ENCODE peak calls at places on chromosomes 2 and 18, in four cellular contexts. Q is neural progenitor cell, J is PC-9, H is GM23248. M is an unnamed sample. For H3K79me2 and H3F3A, the result is how much of the 10 kb centered on the place peaks cover.

GRCh38 chr2:56474412-56475158 is 290.8 kb downstream of the CCDC85A start:
- DNase-seq in Q (no peak), J (no peak), H (peak), M (no peak)

GRCh38 chr2:208033701-208034502 is 8.6 kb upstream of the PLEKHM3 start:
- DNase-seq in J (peak), Q (peak), H (peak), M (peak)

GRCh38 chr2:105597831-105598293 is 146.8 kb upstream of the NCK2 start:
- DNase-seq in Q (no peak), H (peak), J (no peak), M (no peak)

GRCh38 chr18:9914584-9915290 is 921 bp downstream of the VAPA start:
- DNase-seq in Q (peak), J (peak), H (peak), M (peak)

GRCh38 chr2:70632966-70633365 is 79.3 kb upstream of the TGFA start:
- DNase-seq in J (no peak), H (no peak), Q (no peak), M (no peak)

GRCh38 chr2:237556773-237557632 is 9.4 kb upstream of the PRLH start:
- DNase-seq in Q (no peak), H (no peak), J (no peak), M (peak)

GRCh38 chr18:9380571-9381390 is 46.2 kb downstream of the TWSG1 start:
- DNase-seq in H (peak), J (no peak), Q (peak), M (no peak)

GRCh38 chr2:207935121-207935990 is 90.0 kb downstream of the PLEKHM3 start:
- DNase-seq in H (no peak), J (no peak), Q (no peak), M (no peak)

GRCh38 chr2:110816404-110817365 is 84.3 kb downstream of the ACOXL start:
- DNase-seq in H (peak), Q (no peak), J (no peak), M (peak)

GRCh38 chr2:206445948-206446347 is 2.6 kb downstream of the ADAM23 start:
- DNase-seq in J (no peak), H (no peak), Q (no peak), M (no peak)

GRCh38 chr2:181430406-181431199 is 26.6 kb upstream of the ITGA4 start:
- DNase-seq in Q (no peak), H (peak), J (no peak), M (peak)

GRCh38 chr2:61688369-61689334 is 150.5 kb upstream of the XPO1 start:
- DNase-seq in H (no peak), Q (no peak), J (no peak), M (no peak)

GRCh38 chr2:75157435-75157834 is 41.9 kb downstream of the TACR1 start:
- DNase-seq in J (peak), H (peak), Q (no peak), M (no peak)

GRCh38 chr2:38598991-38599295 is 3.8 kb downstream of the HNRNPLL start:
- DNase-seq in J (no peak), H (peak), Q (no peak), M (no peak)

GRCh38 chr2:38596229-38596628 is 6.5 kb downstream of the HNRNPLL start:
- DNase-seq in J (no peak), H (no peak), Q (no peak), M (no peak)

GRCh38 chr2:38598200-38598990 is 4.3 kb downstream of the HNRNPLL start:
- DNase-seq in H (peak), Q (no peak), J (no peak), M (no peak)

GRCh38 chr2:38599706-38600105 is 3.0 kb downstream of the HNRNPLL start:
- DNase-seq in J (no peak), H (peak), Q (no peak), M (no peak)

DNA sequence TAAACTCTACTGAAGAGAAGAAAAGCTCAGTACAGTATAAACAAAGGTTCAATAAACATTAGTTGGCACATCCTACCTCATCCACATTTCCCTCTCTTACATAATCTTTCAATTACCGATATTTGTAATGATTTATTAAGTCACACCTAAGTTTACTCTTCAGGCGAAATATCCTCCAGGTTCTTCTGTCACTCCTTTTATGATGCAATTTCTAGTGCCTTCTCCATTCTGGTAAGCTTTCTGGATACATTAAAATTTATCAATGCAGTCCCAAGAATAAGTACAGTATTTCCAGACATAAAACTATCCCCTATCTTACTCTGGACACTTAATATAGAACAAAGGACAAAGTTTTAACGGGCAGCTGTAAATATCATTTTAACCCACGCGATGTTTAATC is 5.6 kb downstream of the HNRNPLL start:
- DNase-seq in H (no peak), Q (no peak), J (no peak), M (no peak)
- H3K79me2 ChIP-seq in H (half or more), Q (half or more), J (half or more), M (half or more)

DNA sequence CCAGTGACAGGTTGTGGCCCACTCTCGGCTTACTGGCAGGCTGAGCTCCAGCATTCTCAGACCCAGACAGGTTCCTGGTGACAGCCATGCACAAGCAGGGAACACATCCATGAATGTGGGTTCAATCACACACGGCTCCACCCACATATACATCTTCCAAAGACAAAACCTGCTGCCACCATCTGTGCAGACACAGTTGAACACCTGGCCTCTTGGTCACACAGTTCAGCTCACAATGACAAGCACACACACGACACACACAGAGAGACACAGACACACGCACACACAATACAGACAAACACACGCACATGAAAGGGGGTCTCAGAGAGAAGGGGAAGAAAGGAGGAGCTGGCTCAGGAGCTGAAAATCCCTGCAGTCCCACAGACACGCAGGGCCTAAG is 32.1 kb upstream of the PTMA start:
- DNase-seq in J (no peak), Q (no peak), H (no peak), M (no peak)
- H3F3A ChIP-seq in J (half or more), Q (half or more), H (under half), M (under half)

DNA sequence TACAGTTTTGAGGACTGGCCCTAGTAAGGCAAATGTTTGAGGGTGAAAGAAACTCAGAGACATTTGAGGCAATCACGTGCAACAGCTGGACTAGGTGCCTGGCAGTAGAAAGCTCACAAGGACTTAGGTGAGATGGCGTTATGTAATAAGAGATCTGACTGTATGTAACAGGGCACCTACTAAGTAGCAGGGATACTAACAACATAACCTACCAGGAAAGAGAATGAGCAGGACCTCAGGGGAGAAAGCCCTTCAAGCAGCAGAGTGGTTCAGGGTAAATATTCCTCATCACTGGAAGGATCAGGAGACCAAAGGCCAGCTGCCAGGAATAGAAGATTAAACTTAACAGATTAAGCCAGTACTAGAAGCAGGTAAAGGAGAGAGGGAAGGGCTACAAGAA is 53.4 kb downstream of the ARHGAP15 start:
- DNase-seq in J (no peak), H (no peak), Q (no peak), M (no peak)
- H3K79me2 ChIP-seq in J (under half), H (under half), Q (under half), M (under half)

GRCh38 chr2:65026154-65026553 is 30.1 kb upstream of the CEP68 start:
- DNase-seq in J (no peak), H (no peak), Q (no peak), M (no peak)
- H3F3A ChIP-seq in J (under half), H (under half), Q (under half), M (half or more)

GRCh38 chr2:54581326-54582039 is 125.4 kb downstream of the SPTBN1 start:
- DNase-seq in Q (no peak), J (no peak), H (no peak), M (peak)
- H3K79me2 ChIP-seq in Q (half or more), J (half or more), H (half or more), M (half or more)

DNA sequence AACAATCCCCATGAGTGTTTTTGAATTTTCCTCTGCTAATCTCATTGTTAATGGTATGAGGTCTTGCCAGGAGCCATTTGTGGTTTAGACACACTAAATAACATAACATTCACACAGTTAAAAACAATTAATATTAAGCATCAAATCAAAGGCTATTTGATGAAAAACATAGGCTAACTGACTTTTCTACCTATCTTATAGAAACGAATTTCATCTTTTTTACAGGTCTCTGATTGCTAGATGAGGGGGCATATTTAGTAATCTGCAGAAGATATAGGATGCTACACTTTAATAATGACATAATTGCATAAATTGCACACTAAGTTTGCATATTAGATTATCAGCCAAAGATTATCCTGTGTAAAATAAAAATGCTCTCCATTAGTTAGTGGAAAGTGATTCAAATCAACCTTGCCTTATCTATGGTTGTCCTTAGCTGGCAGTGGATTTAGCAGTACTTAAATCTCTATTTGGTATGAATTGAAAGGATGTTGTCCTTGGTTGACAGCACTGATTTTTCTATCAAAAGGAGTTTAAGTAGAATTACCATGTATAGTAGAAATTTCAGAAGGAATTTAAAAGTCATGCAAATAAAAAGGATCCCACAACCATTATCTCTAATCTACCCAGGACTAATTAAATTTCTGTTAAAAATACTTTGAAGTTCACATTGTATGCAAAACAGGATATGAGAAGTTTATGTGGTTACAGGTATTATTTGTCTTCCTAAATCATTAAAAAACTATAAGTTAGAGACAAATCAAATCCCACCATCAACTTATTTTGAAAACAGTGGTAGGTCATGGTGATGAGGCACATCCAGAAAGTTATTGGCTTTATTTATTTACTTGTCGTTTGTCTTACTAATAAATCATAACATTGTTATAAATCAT is 50.6 kb upstream of the SPAG16 start:
- DNase-seq in Q (no peak), H (no peak), J (no peak), M (no peak)
- H3F3A ChIP-seq in Q (under half), H (under half), J (under half), M (under half)

GRCh38 chr2:59021786-59022185 is 780.7 kb upstream of the FANCL start:
- DNase-seq in H (no peak), J (no peak), Q (no peak), M (no peak)

GRCh38 chr2:59025157-59025757 is 784.1 kb upstream of the FANCL start:
- DNase-seq in H (peak), Q (peak), J (no peak), M (no peak)

GRCh38 chr2:59015027-59015426 is 773.9 kb upstream of the FANCL start:
- DNase-seq in J (no peak), Q (no peak), H (no peak), M (no peak)

DNA sequence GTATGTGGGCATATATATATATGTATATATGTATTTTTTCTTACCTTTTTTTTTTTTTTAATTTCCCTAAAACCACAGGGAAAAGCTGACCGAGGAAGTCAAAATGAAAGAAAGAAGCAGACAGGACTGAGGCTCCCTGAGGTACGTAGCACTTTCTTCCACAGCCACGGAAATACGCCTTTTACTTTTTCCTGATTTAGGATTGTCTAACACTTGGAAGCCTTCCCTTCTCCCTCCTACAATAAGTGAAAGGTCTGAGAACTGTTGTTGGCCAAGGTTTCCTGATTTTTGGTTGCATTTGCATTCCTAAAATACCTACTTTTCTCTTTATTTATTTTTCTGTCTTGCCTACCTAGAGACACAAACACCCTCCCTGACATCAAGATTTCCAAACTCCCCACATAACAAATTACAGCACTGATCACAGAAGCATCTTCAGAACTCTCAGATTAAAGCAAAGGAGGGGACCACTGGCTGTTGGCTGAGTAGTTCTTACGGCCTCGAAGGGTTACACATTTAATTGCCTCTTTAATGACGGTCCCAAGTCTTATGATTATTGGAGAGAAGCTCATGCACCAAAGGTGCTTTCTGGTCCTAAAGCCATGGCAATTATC is 778.5 kb upstream of the FANCL start:
- DNase-seq in Q (no peak), H (no peak), J (no peak), M (no peak)
- H3K79me2 ChIP-seq in Q (under half), H (under half), J (under half), M (under half)

GRCh38 chr2:9545502-9545901 is 10.1 kb downstream of the ADAM17 start:
- DNase-seq in Q (no peak), H (no peak), J (no peak), M (no peak)

GRCh38 chr2:9548506-9548905 is 7.1 kb downstream of the ADAM17 start:
- DNase-seq in Q (no peak), J (no peak), H (peak), M (peak)

GRCh38 chr2:9547272-9547991 is 8.2 kb downstream of the ADAM17 start:
- DNase-seq in J (no peak), H (peak), Q (no peak), M (no peak)

GRCh38 chr2:9539530-9539929 is 16.1 kb downstream of the ADAM17 start:
- DNase-seq in J (no peak), Q (no peak), H (no peak), M (no peak)

GRCh38 chr2:9543557-9543956 is 12.1 kb downstream of the ADAM17 start:
- DNase-seq in Q (no peak), J (no peak), H (no peak), M (no peak)
- H3F3A ChIP-seq in Q (under half), J (under half), H (under half), M (under half)